ENCODE peak calls at places on chromosomes 6 and 20, in five cellular contexts. G, C, M, A and Z are unnamed samples. For H3K9me3, the result is how much of the 10 kb centered on the place peaks cover.

GRCh38 chr6:41755895-41756294 is 8.7 kb upstream of the PGC start:
- DNase-seq in M (no peak), C (no peak), G (no peak), A (no peak), Z (no peak)

GRCh38 chr6:13139119-13139518 is 189.2 kb downstream of the TBC1D7 start:
- DNase-seq in M (no peak), G (no peak), C (no peak), A (no peak), Z (no peak)

GRCh38 chr6:115120394-115120793 is 777.6 kb upstream of the HS3ST5 start:
- DNase-seq in A (no peak), C (no peak), G (no peak), M (no peak), Z (no peak)

GRCh38 chr20:57908691-57909090 is 198.9 kb upstream of the PMEPA1 start:
- DNase-seq in M (no peak), G (no peak), C (no peak), A (no peak), Z (no peak)

GRCh38 chr20:58536289-58536688 is 21.1 kb upstream of the APCDD1L start:
- DNase-seq in A (peak), G (no peak), C (no peak), M (no peak), Z (no peak)

GRCh38 chr20:57613481-57613921 is 6.7 kb downstream of the ZBP1 start:
- DNase-seq in A (peak), C (no peak), G (no peak), M (no peak), Z (no peak)

GRCh38 chr6:131761061-131761761 is 46.6 kb upstream of the ENPP1 start:
- DNase-seq in G (no peak), M (no peak), A (no peak), C (no peak), Z (no peak)

GRCh38 chr6:152364846-152365245 is 272.3 kb downstream of the SYNE1 start:
- DNase-seq in A (no peak), M (no peak), G (no peak), C (no peak), Z (no peak)

GRCh38 chr6:163260111-163260895 is 154.2 kb upstream of the QKI start:
- DNase-seq in M (no peak), A (peak), C (no peak), G (peak), Z (peak)

GRCh38 chr20:23856736-23857135 is 22.8 kb downstream of the CST5 start:
- DNase-seq in C (no peak), M (no peak), A (peak), G (no peak), Z (no peak)

GRCh38 chr6:96836579-96837137 is 619 bp downstream of the GPR63 start:
- DNase-seq in G (peak), M (no peak), A (no peak), C (no peak), Z (peak)

GRCh38 chr20:12180107-12180661 is 262.5 kb downstream of the BTBD3 start:
- DNase-seq in A (no peak), G (no peak), M (no peak), C (no peak), Z (no peak)

GRCh38 chr6:151962246-151962846 is 154.9 kb downstream of the ESR1 start:
- DNase-seq in G (no peak), C (no peak), A (no peak), M (no peak), Z (no peak)

GRCh38 chr6:33959661-33960344 is 156.0 kb upstream of the MLN start:
- DNase-seq in A (no peak), M (no peak), G (no peak), C (no peak), Z (no peak)

GRCh38 chr6:33815854-33816253 is 12.1 kb upstream of the MLN start:
- DNase-seq in M (no peak), G (no peak), C (no peak), A (peak), Z (peak)

GRCh38 chr20:36629719-36630340 is 16.2 kb downstream of the SLA2 start:
- DNase-seq in A (no peak), C (no peak), G (no peak), M (no peak), Z (no peak)

GRCh38 chr6:30260036-30260504 is 46.9 kb upstream of the TRIM26 start:
- DNase-seq in G (no peak), C (no peak), A (peak), M (no peak), Z (no peak)

GRCh38 chr20:8953300-8953699 is 115.6 kb upstream of the PLCB4 start:
- DNase-seq in A (no peak), G (no peak), C (no peak), M (no peak), Z (no peak)

GRCh38 chr6:41519748-41520699 is 26.2 kb upstream of the FOXP4 start:
- DNase-seq in M (no peak), G (no peak), C (no peak), A (peak), Z (no peak)

GRCh38 chr20:3902446-3902845 is 13.3 kb downstream of the PANK2 start:
- DNase-seq in G (no peak), C (no peak), M (no peak), A (no peak), Z (no peak)

DNA sequence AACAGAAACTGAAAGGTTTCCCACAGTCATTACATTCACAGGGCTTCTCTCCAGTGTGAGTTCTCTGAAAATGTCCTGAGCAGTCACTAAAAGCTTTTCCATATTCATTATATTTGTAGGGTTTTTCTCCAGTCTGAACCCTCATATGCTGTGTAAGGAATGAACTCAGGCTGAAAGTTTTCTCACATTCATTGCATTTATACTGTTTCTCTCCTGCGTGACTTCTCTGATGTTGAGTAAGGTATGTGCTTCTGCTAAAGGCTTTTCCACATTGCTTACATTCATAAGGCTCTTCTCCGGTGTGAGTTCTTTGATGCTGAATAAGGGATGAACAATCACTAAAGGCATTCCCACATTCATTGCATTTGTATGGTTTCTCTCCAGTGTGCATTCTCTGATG is 29.8 kb upstream of the ZNF391 start:
- DNase-seq in C (no peak), A (no peak), G (no peak), M (no peak), Z (no peak)
- H3K9me3 ChIP-seq in C (half or more), A (half or more), G (under half), M (under half), Z (under half)

GRCh38 chr6:39189915-39190544 is 39.2 kb downstream of the KCNK5 start:
- DNase-seq in A (peak), M (no peak), G (peak), C (peak), Z (peak)
- TF ChIP-seq CTCF in A (peak), M (no peak), G (peak), C (peak), Z (peak)

DNA sequence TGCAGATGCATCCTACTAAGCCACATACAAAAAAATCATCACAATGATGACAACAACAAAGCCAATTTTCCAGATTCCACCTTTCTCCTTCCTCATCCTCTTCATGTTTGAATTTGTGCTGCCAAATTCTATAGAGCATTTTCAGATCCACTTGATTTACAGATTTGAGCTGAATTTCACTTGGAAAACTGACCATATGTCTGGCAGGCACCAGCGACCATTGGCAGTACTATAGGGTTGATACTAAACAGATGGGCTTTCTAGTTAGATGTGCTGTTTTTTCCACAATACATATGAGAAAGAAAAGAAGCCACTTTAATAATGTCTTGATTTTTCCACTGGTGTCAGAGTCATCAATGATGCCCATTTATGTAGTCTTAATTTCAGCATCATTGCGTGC is 127.0 kb downstream of the PHACTR3 start:
- DNase-seq in M (no peak), A (peak), G (no peak), C (no peak), Z (no peak)
- H3K9me3 ChIP-seq in M (under half), A (under half), G (under half), C (under half), Z (under half)

GRCh38 chr20:16017656-16018055 is 555.6 kb downstream of the KIF16B start:
- DNase-seq in C (no peak), A (no peak), M (no peak), G (no peak), Z (no peak)
- TF ChIP-seq CTCF in C (no peak), A (peak), M (no peak), G (no peak), Z (no peak)

GRCh38 chr6:2324166-2324953 is 79.0 kb upstream of the GMDS start:
- DNase-seq in C (no peak), A (no peak), M (no peak), G (no peak), Z (no peak)

DNA sequence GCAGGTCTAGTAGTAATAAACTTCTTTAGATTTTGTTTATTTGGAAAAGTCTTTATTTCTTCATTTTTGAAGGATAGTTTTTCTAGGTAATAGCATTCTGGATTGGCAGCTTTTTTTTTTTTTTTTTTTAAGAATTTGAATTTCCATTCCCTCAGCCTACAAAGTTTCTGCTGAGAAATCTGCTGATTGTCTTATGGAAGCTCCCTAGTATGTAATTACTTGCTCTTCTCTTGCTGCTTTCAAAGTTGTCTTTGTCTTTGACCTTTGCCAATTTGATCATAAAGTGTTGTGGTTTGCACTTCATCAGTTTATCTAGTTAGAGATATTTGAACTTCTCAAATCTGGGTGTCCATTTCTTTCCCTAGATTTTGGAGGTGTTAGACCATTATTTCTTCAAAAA is 82.2 kb upstream of the GMDS start:
- DNase-seq in A (no peak), C (no peak), G (no peak), M (no peak), Z (no peak)
- H3K9me3 ChIP-seq in A (half or more), C (half or more), G (under half), M (under half), Z (under half)

DNA sequence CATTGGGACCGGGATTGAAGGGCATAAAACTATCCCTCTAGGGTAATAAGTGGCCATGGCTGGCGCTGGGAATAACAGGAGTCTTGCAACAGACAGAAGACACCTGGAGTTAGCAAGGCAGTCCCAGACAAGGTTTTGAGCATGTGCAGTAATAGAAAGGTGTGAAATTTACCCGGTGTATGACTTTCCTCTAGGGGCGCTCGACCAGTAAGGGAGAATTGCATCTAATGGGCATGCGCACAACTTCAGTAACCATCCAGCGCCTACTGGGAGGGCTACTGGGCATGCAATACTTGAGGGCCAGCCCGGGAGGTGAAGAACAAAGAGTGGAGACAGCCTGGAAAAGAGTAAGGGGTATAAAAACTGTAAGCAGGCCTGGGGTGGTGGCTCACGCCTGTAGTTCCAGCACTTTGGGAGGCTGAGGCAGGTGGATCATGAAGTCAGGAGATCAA is 32.7 kb downstream of the SERPINB6 start:
- DNase-seq in C (no peak), A (peak), G (no peak), M (no peak), Z (no peak)
- TF ChIP-seq CTCF in C (no peak), A (peak), G (no peak), M (no peak), Z (no peak)